ENCODE peak calls at places on chromosome 22, in nine cellular contexts. T is astrocyte of the spinal cord, O is tibial nerve, D is OCI-LY7, W is RWPE2, K is choroid plexus epithelial cell, L is sigmoid colon, P is fibroblast of villous mesenchyme, G is uterus. C is an unnamed sample.

GRCh38 chr22:24095816-24096215 is 84.7 kb downstream of the CABIN1 start:
- DNase-seq in D (no peak), P (peak), O (no peak), K (no peak), T (no peak), W (peak), L (peak), G (no peak), C (no peak)

GRCh38 chr22:30763815-30764686 is 69.4 kb downstream of the OSBP2 start:
- DNase-seq in T (peak), D (peak), P (peak), L (no peak), O (no peak), W (no peak), G (no peak), K (peak), C (peak)

GRCh38 chr22:47309946-47310345 is 547.5 kb downstream of the TBC1D22A start:
- DNase-seq in P (no peak), K (no peak), L (no peak), O (no peak), W (no peak), D (no peak), G (no peak), T (no peak), C (no peak)

GRCh38 chr22:30872282-30873041 is 96.1 kb downstream of the MORC2 start:
- DNase-seq in G (peak), L (peak), W (no peak), K (no peak), T (no peak), P (peak), O (no peak), D (no peak), C (no peak)

GRCh38 chr22:41367680-41368542 is 13.8 kb upstream of the TEF start:
- DNase-seq in P (peak), L (peak), W (no peak), T (peak), G (peak), O (no peak), K (peak), D (no peak), C (peak)

GRCh38 chr22:25563757-25564319 is 637 bp upstream of the GRK3 start:
- DNase-seq in G (peak), K (peak), O (no peak), L (peak), D (peak), P (no peak), T (no peak), W (no peak), C (no peak)

GRCh38 chr22:24421428-24421931 is 5.9 kb upstream of the ADORA2A start:
- DNase-seq in T (no peak), W (no peak), K (no peak), O (no peak), D (peak), P (no peak), G (no peak), L (no peak), C (no peak)

GRCh38 chr22:36736701-36737320 is 33.3 kb upstream of the CACNG2 start:
- DNase-seq in T (no peak), W (peak), P (no peak), L (peak), O (no peak), D (no peak), G (no peak), K (no peak), C (no peak)

GRCh38 chr22:37842015-37842793 is 1.9 kb downstream of the ANKRD54 start:
- DNase-seq in P (no peak), T (no peak), D (no peak), L (no peak), G (no peak), W (no peak), K (no peak), O (no peak), C (no peak)

GRCh38 chr22:20979243-20979809 is 2.8 kb upstream of the LZTR1 start:
- DNase-seq in L (peak), D (no peak), T (peak), O (no peak), P (peak), W (no peak), G (peak), K (peak), C (peak)

GRCh38 chr22:47835726-47836125 is 1073.3 kb downstream of the TBC1D22A start:
- DNase-seq in L (no peak), K (peak), O (no peak), D (no peak), T (peak), P (peak), G (no peak), W (no peak), C (peak)

GRCh38 chr22:38262051-38262795 is 10.6 kb downstream of the TMEM184B start:
- DNase-seq in T (no peak), L (peak), P (peak), D (peak), K (peak), O (no peak), W (no peak), G (peak), C (peak)

GRCh38 chr22:29477919-29478318 is 2.1 kb upstream of the NEFH start:
- DNase-seq in T (no peak), K (no peak), W (no peak), P (no peak), D (no peak), O (no peak), G (no peak), L (no peak), C (no peak)

GRCh38 chr22:38016182-38017078 is 32.1 kb upstream of the SOX10 start:
- DNase-seq in G (no peak), P (no peak), K (peak), L (peak), O (peak), D (no peak), T (no peak), W (no peak), C (peak)

GRCh38 chr22:49014227-49015201 is 813.2 kb downstream of the BRD1 start:
- DNase-seq in K (no peak), L (peak), T (no peak), G (no peak), O (peak), P (no peak), D (no peak), W (no peak), C (no peak)

GRCh38 chr22:19448076-19448607 is 631 bp upstream of the C22orf39 start:
- DNase-seq in L (peak), W (no peak), K (peak), O (no peak), D (peak), P (peak), G (no peak), T (peak), C (peak)

DNA sequence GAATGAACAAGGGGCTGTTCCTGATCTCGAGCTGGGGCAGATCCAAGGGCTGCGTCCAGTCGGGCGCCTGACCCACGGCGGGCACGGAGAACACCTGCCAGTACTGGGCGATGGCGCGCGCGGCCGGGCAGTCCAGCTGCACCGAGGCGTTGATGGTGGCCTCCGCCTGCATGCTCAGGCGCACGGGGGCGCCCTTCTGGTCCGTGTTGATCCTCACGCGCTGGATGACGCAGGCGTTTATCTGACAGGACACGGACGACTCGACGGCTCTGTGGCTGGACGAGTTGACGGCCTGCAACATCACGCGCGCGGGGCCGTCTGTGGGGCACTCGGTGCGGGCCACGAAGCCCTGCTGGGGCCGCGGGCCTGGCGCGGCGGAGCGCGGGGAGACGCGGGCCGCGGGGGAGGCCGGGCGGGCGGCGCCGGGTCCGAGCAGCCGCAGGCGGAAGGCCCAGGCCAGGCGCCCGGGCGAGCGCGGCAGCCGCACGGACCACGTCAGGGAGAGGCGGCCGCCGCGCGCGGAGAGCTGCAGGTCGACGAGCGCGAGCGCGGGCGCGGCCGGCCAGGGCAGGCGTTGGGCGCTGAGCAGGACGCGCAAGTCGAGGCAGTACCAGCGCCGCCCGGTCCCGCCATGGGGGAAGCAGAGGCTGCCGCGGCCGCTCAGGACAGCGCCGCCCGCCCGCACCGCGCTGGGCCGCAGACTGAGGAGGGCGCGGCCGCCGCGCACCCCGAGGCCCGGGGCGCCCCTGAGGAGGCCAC is 515 bp downstream of the PKDREJ start:
- DNase-seq in T (peak), L (peak), K (peak), P (peak), G (peak), O (peak), D (no peak), W (no peak), C (peak)
- TF ChIP-seq CTCF in T (peak), L (no peak), K (peak), P (no peak), G (no peak), O (peak), D (no peak), W (peak), C (no peak)

GRCh38 chr22:43128116-43128515 is 15.1 kb downstream of the MCAT start:
- DNase-seq in W (no peak), O (no peak), K (no peak), T (no peak), L (no peak), G (no peak), D (peak), P (no peak), C (no peak)
- H3K4me3 ChIP-seq in W (peak), O (no peak), K (no peak), T (no peak), L (no peak), G (no peak), D (peak), P (no peak), C (no peak)

GRCh38 chr22:40043086-40043485 is 48.3 kb downstream of the FAM83F start:
- DNase-seq in O (no peak), K (no peak), W (no peak), P (no peak), T (no peak), D (no peak), L (peak), G (peak), C (peak)
- TF ChIP-seq CTCF in O (no peak), K (no peak), W (no peak), P (no peak), T (no peak), D (no peak), L (no peak), G (no peak), C (peak)

GRCh38 chr22:50602338-50602700 is 1.7 kb downstream of the MAPK8IP2 start:
- DNase-seq in G (no peak), K (no peak), W (no peak), D (no peak), O (no peak), L (no peak), T (no peak), P (no peak), C (no peak)

GRCh38 chr22:50601669-50602337 is 1.2 kb downstream of the MAPK8IP2 start:
- DNase-seq in L (peak), T (no peak), O (no peak), D (no peak), K (no peak), W (peak), P (no peak), G (no peak), C (no peak)

GRCh38 chr22:50600967-50601668 is 525 bp downstream of the MAPK8IP2 start:
- DNase-seq in O (no peak), W (peak), D (no peak), G (no peak), K (no peak), P (no peak), L (no peak), T (no peak), C (no peak)

GRCh38 chr22:50599816-50600454 is 658 bp upstream of the MAPK8IP2 start:
- DNase-seq in K (peak), D (no peak), W (peak), G (peak), P (peak), L (peak), T (no peak), O (no peak), C (no peak)

DNA sequence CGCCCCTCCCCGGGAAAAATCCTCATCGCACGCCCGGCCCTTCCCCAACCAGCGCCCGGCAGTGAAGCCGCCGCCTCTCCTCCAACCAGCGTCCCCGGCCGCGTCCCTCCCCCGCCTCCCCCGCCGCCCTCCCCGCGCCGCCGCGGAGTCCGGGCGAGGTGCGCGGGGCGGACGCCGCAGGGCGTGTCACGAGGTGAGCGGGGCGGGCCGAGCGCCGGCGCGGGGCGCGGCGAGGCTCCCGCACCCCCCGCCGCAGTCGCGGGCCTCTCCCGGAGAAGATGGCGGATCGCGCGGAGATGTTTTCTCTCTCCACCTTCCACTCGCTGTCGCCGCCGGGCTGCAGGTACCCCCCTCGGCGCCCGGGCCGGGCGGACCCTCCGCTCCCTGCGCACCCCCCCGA is at the start of gene MAPK8IP2:
- DNase-seq in P (no peak), D (no peak), W (no peak), G (no peak), O (no peak), K (no peak), T (no peak), L (no peak), C (no peak)
- H3K4me3 ChIP-seq in P (peak), D (no peak), W (peak), G (peak), O (peak), K (peak), T (no peak), L (peak), C (no peak)

GRCh38 chr22:26888887-26889286 is 231.5 kb downstream of the MIAT start:
- DNase-seq in O (no peak), D (no peak), L (no peak), W (no peak), K (no peak), P (peak), T (no peak), G (no peak), C (peak)

GRCh38 chr22:26891431-26891830 is 234.0 kb downstream of the MIAT start:
- DNase-seq in G (no peak), T (peak), W (no peak), D (no peak), K (no peak), L (no peak), O (no peak), P (no peak), C (no peak)

GRCh38 chr22:26889794-26890193 is 232.4 kb downstream of the MIAT start:
- DNase-seq in T (no peak), P (peak), K (peak), G (no peak), W (no peak), L (no peak), D (no peak), O (no peak), C (no peak)

GRCh38 chr22:26892401-26893033 is 235.1 kb downstream of the MIAT start:
- DNase-seq in P (peak), L (peak), K (no peak), W (no peak), G (no peak), O (no peak), T (no peak), D (no peak), C (peak)

GRCh38 chr22:26890870-26891269 is 233.5 kb downstream of the MIAT start:
- DNase-seq in W (no peak), T (no peak), D (peak), K (no peak), G (no peak), O (no peak), P (no peak), L (no peak), C (no peak)
- TF ChIP-seq CTCF in W (no peak), T (peak), D (peak), K (peak), G (no peak), O (no peak), P (no peak), L (no peak), C (no peak)

GRCh38 chr22:35649636-35650250 is 1.5 kb downstream of the APOL6 start:
- DNase-seq in O (no peak), W (no peak), K (no peak), P (no peak), G (no peak), D (peak), L (no peak), T (no peak), C (no peak)

GRCh38 chr22:35645646-35646045 is 2.6 kb upstream of the APOL6 start:
- DNase-seq in W (no peak), T (no peak), O (no peak), L (no peak), K (no peak), P (no peak), G (no peak), D (no peak), C (no peak)

GRCh38 chr22:35651085-35651484 is 2.8 kb downstream of the APOL6 start:
- DNase-seq in O (no peak), L (no peak), D (no peak), K (no peak), P (no peak), W (no peak), G (no peak), T (no peak), C (no peak)

GRCh38 chr22:35648066-35649025 is at the start of gene APOL6:
- DNase-seq in P (peak), O (no peak), G (no peak), K (peak), T (peak), D (peak), L (peak), W (no peak), C (peak)

DNA sequence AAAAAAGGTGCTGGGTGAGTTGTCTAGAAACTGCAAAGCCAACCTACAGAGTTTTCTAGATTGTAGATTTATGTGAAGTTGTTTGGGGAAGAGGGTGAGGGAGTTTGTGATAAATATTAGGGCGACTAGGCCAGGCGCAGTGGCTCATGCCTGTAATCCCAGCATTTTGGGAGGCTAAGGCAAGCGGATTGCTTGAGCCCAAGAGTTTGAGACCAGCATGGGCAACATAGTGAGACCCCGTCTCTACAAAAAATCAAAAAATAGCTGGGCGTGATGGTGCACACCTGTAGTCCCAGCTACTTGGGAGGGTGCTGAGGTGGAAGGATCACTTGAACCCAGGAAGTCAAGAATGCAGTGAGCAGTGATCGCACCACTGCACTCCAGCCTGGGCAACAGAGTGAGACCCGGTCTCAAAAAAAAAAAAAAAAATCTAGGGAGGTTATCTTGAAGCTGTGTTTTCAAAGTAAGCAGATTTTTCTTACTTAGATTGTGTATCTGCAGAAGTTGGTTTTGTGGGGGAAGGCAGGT is 844 bp downstream of the APOL6 start:
- DNase-seq in D (peak), K (no peak), P (no peak), G (no peak), W (no peak), L (no peak), T (no peak), O (no peak), C (no peak)
- H3K4me3 ChIP-seq in D (peak), K (peak), P (peak), G (peak), W (peak), L (peak), T (peak), O (peak), C (peak)

GRCh38 chr22:22446527-22446926 is 62.0 kb downstream of the ZNF280B start:
- DNase-seq in G (no peak), T (no peak), K (peak), D (no peak), P (no peak), W (no peak), O (no peak), L (no peak), C (peak)

GRCh38 chr22:22449819-22450218 is 58.7 kb downstream of the ZNF280B start:
- DNase-seq in W (no peak), K (no peak), L (no peak), G (no peak), O (no peak), T (no peak), P (no peak), D (no peak), C (no peak)

GRCh38 chr22:22452996-22453686 is 55.4 kb downstream of the ZNF280B start:
- DNase-seq in W (no peak), G (no peak), K (no peak), T (no peak), L (no peak), O (no peak), P (no peak), D (no peak), C (no peak)

GRCh38 chr22:22452211-22452610 is 56.3 kb downstream of the ZNF280B start:
- DNase-seq in T (no peak), D (no peak), P (no peak), O (no peak), G (no peak), L (no peak), K (no peak), W (no peak), C (no peak)

DNA sequence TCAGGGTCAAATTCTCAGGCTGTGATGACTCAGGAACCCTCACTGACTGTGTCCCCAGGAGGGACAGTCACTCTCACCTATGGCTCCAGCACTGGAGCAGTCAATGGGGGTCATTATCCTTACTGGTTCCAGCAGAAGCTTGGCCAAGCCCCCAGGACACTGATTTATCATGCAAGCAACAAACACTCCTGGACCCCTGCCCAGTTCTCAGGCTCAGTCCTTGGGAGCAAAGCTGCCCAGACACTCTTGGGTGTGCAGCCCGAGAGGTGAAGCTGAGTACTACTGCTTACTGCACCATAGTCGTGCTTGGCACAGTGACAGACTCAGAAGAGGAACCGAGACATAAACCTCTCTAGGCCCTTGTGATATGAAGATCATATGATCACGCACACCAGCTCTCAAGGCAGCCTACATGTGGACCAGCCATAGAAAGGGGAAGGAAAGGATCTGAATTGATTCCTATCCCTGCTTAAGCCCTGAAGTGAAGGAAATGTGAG is 58.2 kb downstream of the ZNF280B start:
- DNase-seq in W (no peak), D (peak), G (no peak), L (peak), O (peak), P (no peak), T (no peak), K (no peak), C (peak)
- TF ChIP-seq CTCF in W (no peak), D (peak), G (no peak), L (no peak), O (no peak), P (no peak), T (no peak), K (no peak), C (no peak)